ENCODE peak calls at places on chromosomes 2 and 18, in nine cellular contexts. T is dorsolateral prefrontal cortex, Q is GM12864, U is foreskin keratinocyte, R is AG04450, H is fibroblast of lung, Z is AG09309, P is fibroblast of pulmonary artery, E is SK-N-SH. N is an unnamed sample.

GRCh38 chr2:168773719-168774521 is 28.5 kb upstream of the NOSTRIN start:
- DNase-seq in T (peak), Q (no peak), U (peak), R (peak), H (peak), Z (peak), P (peak), E (peak), N (peak)

GRCh38 chr2:8549273-8549922 is 132.5 kb upstream of the ID2 start:
- DNase-seq in T (no peak), Q (no peak), U (no peak), R (no peak), H (no peak), Z (no peak), P (no peak), E (no peak), N (no peak)

GRCh38 chr18:51137051-51137729 is 60.3 kb downstream of the MEX3C start:
- DNase-seq in T (no peak), Q (no peak), U (no peak), R (no peak), H (no peak), Z (no peak), P (no peak), E (no peak), N (no peak)

GRCh38 chr2:98796775-98797544 is 66.0 kb upstream of the MGAT4A start:
- DNase-seq in T (no peak), Q (no peak), U (no peak), R (no peak), H (no peak), Z (no peak), P (peak), E (no peak), N (no peak)

GRCh38 chr18:78819926-78820834 is 159.4 kb upstream of the SALL3 start:
- DNase-seq in T (no peak), Q (no peak), U (no peak), R (no peak), H (no peak), Z (no peak), P (no peak), E (no peak), N (no peak)

GRCh38 chr2:42140501-42140900 is 28.7 kb upstream of the EML4 start:
- DNase-seq in T (no peak), Q (no peak), U (no peak), R (no peak), H (no peak), Z (no peak), P (no peak), E (no peak), N (no peak)

GRCh38 chr2:144516981-144517824 is 2.7 kb downstream of the ZEB2 start:
- DNase-seq in T (peak), Q (peak), U (peak), R (peak), H (peak), Z (peak), P (peak), E (peak), N (peak)

GRCh38 chr2:158395166-158395565 is 61.4 kb downstream of the CCDC148 start:
- DNase-seq in T (no peak), Q (no peak), U (peak), R (no peak), H (peak), Z (no peak), P (no peak), E (no peak), N (no peak)

GRCh38 chr2:11863103-11863502 is 116.7 kb downstream of the LPIN1 start:
- DNase-seq in T (no peak), Q (no peak), U (no peak), R (no peak), H (no peak), Z (no peak), P (no peak), E (no peak), N (no peak)

GRCh38 chr2:55898641-55899040 is 24.9 kb downstream of the EFEMP1 start:
- DNase-seq in T (no peak), Q (no peak), U (no peak), R (no peak), H (no peak), Z (no peak), P (no peak), E (no peak), N (no peak)

GRCh38 chr2:201886504-201886903 is 80.2 kb downstream of the CDK15 start:
- DNase-seq in T (no peak), Q (no peak), U (peak), R (no peak), H (peak), Z (peak), P (no peak), E (no peak), N (no peak)

GRCh38 chr2:37711831-37712230 is 40.4 kb upstream of the CDC42EP3 start:
- DNase-seq in T (no peak), Q (no peak), U (peak), R (no peak), H (peak), Z (peak), P (peak), E (no peak), N (no peak)

GRCh38 chr18:62832282-62832681 is 116.9 kb downstream of the PHLPP1 start:
- DNase-seq in T (no peak), Q (no peak), U (no peak), R (no peak), H (no peak), Z (no peak), P (no peak), E (peak), N (no peak)

GRCh38 chr18:8478166-8478967 is 130.9 kb upstream of the RAB12 start:
- DNase-seq in T (no peak), Q (peak), U (no peak), R (peak), H (peak), Z (no peak), P (peak), E (peak), N (peak)

GRCh38 chr2:76640905-76641304 is 881.3 kb downstream of the LRRTM4 start:
- DNase-seq in T (peak), Q (no peak), U (peak), R (no peak), H (no peak), Z (no peak), P (no peak), E (no peak), N (no peak)

GRCh38 chr18:67510831-67511230 is 5.7 kb downstream of the DSEL start:
- DNase-seq in T (no peak), Q (no peak), U (no peak), R (no peak), H (no peak), Z (no peak), P (no peak), E (peak), N (no peak)

GRCh38 chr2:120470041-120470716 is 124.2 kb downstream of the INHBB start:
- DNase-seq in T (no peak), Q (no peak), U (peak), R (peak), H (peak), Z (peak), P (peak), E (no peak), N (peak)

GRCh38 chr2:241850544-241851324 is 8.0 kb downstream of the PDCD1 start:
- DNase-seq in T (no peak), Q (no peak), U (no peak), R (no peak), H (no peak), Z (no peak), P (no peak), E (peak), N (peak)

GRCh38 chr2:238207006-238207405 is 3.5 kb upstream of the ILKAP start:
- DNase-seq in T (no peak), Q (no peak), U (no peak), R (no peak), H (no peak), Z (no peak), P (no peak), E (no peak), N (no peak)

GRCh38 chr18:53698907-53699306 is 525.6 kb downstream of the MBD2 start:
- DNase-seq in T (peak), Q (no peak), U (no peak), R (no peak), H (peak), Z (no peak), P (peak), E (peak), N (peak)

GRCh38 chr2:240136013-240136670 is at the start of gene COPS9:
- DNase-seq in T (peak), Q (peak), U (peak), R (peak), H (peak), Z (peak), P (peak), E (peak), N (peak)

GRCh38 chr2:4972472-4972871 is 719.7 kb upstream of the SOX11 start:
- DNase-seq in T (no peak), Q (no peak), U (no peak), R (no peak), H (no peak), Z (no peak), P (no peak), E (no peak), N (no peak)

GRCh38 chr18:63320690-63321265 is 1.2 kb upstream of the BCL2 start:
- DNase-seq in T (no peak), Q (no peak), U (no peak), R (no peak), H (peak), Z (no peak), P (no peak), E (peak), N (peak)

GRCh38 chr18:48715651-48716354 is 177.0 kb downstream of the CTIF start:
- DNase-seq in T (no peak), Q (no peak), U (no peak), R (no peak), H (no peak), Z (no peak), P (no peak), E (no peak), N (no peak)

GRCh38 chr2:189866296-189866695 is 82.0 kb downstream of the PMS1 start:
- DNase-seq in T (no peak), Q (no peak), U (no peak), R (no peak), H (peak), Z (no peak), P (no peak), E (no peak), N (no peak)

GRCh38 chr2:191696001-191696400 is 18.1 kb downstream of the NABP1 start:
- DNase-seq in T (no peak), Q (no peak), U (no peak), R (peak), H (peak), Z (peak), P (peak), E (no peak), N (no peak)

GRCh38 chr2:133331437-133331836 is 236.8 kb downstream of the NCKAP5 start:
- DNase-seq in T (no peak), Q (no peak), U (no peak), R (no peak), H (no peak), Z (no peak), P (no peak), E (no peak), N (no peak)

GRCh38 chr2:64462940-64463339 is 9.0 kb downstream of the LGALSL start:
- DNase-seq in T (no peak), Q (no peak), U (no peak), R (no peak), H (no peak), Z (peak), P (peak), E (no peak), N (no peak)

GRCh38 chr2:33581857-33582256 is 17.2 kb downstream of the FAM98A start:
- DNase-seq in T (no peak), Q (no peak), U (no peak), R (no peak), H (no peak), Z (no peak), P (no peak), E (no peak), N (no peak)

GRCh38 chr2:96090527-96090926 is 25.8 kb downstream of the ADRA2B start:
- DNase-seq in T (peak), Q (peak), U (no peak), R (no peak), H (peak), Z (no peak), P (no peak), E (no peak), N (no peak)

GRCh38 chr2:36616947-36617346 is 19.0 kb upstream of the FEZ2 start:
- DNase-seq in T (no peak), Q (no peak), U (no peak), R (no peak), H (no peak), Z (no peak), P (no peak), E (no peak), N (no peak)

GRCh38 chr2:47072018-47072691 is 83.0 kb downstream of the STPG4 start:
- DNase-seq in T (peak), Q (no peak), U (no peak), R (no peak), H (peak), Z (peak), P (peak), E (peak), N (peak)

GRCh38 chr2:20050712-20051517 is 513 bp downstream of the LAPTM4A start:
- DNase-seq in T (peak), Q (no peak), U (peak), R (no peak), H (peak), Z (no peak), P (peak), E (peak), N (peak)

GRCh38 chr18:12886498-12887126 is 2.6 kb upstream of the PTPN2 start:
- DNase-seq in T (no peak), Q (no peak), U (no peak), R (no peak), H (no peak), Z (no peak), P (peak), E (peak), N (no peak)
- TF ChIP-seq CTCF in T (no peak), Q (peak), U (peak), R (peak), H (peak), Z (peak), P (peak), E (peak), N (peak)

GRCh38 chr18:34224423-34225217 is at the start of gene NOL4:
- DNase-seq in T (peak), Q (no peak), U (no peak), R (no peak), H (peak), Z (no peak), P (no peak), E (peak), N (peak)

GRCh38 chr18:34222025-34222395 is 2.7 kb downstream of the NOL4 start:
- DNase-seq in T (peak), Q (no peak), U (no peak), R (no peak), H (no peak), Z (no peak), P (no peak), E (peak), N (peak)

GRCh38 chr18:34223893-34224422 is 755 bp downstream of the NOL4 start:
- DNase-seq in T (no peak), Q (no peak), U (no peak), R (no peak), H (no peak), Z (no peak), P (no peak), E (peak), N (no peak)

GRCh38 chr18:34222396-34223163 is 2.1 kb downstream of the NOL4 start:
- DNase-seq in T (no peak), Q (no peak), U (no peak), R (no peak), H (peak), Z (no peak), P (no peak), E (peak), N (peak)

GRCh38 chr18:34223164-34223892 is 1.4 kb downstream of the NOL4 start:
- DNase-seq in T (no peak), Q (no peak), U (no peak), R (no peak), H (no peak), Z (no peak), P (no peak), E (peak), N (peak)
- TF ChIP-seq CTCF in T (no peak), Q (no peak), U (no peak), R (no peak), H (no peak), Z (no peak), P (no peak), E (no peak), N (no peak)

GRCh38 chr2:170408461-170409163 is 230.7 kb downstream of the MYO3B start:
- DNase-seq in T (no peak), Q (no peak), U (no peak), R (no peak), H (no peak), Z (no peak), P (no peak), E (peak), N (no peak)
- TF ChIP-seq CTCF in T (no peak), Q (no peak), U (no peak), R (no peak), H (no peak), Z (no peak), P (no peak), E (no peak), N (no peak)

DNA sequence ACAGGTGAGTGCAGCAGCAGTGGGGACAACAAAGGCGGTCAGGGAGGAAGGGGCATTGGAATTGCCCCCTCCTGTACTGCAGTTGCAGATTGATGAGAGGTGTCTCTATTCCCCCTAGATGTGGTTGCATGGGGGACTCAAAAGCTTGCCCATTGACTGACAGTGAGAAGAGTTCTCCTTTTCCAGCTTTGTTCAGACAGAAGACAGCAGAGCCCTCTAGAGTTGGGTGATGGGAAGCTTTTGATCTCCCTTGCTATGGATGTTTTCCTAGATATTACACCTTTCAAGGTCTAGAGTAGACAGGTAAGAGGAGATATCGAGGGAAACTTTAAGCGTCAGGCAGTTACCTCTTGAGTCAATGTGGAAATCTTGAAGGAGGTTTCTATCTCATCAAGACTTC is 2.9 kb downstream of the PROKR1 start:
- DNase-seq in T (no peak), Q (no peak), U (no peak), R (no peak), H (no peak), Z (no peak), P (peak), E (no peak), N (no peak)
- TF ChIP-seq CTCF in T (no peak), Q (no peak), U (peak), R (no peak), H (no peak), Z (no peak), P (peak), E (no peak), N (no peak)

DNA sequence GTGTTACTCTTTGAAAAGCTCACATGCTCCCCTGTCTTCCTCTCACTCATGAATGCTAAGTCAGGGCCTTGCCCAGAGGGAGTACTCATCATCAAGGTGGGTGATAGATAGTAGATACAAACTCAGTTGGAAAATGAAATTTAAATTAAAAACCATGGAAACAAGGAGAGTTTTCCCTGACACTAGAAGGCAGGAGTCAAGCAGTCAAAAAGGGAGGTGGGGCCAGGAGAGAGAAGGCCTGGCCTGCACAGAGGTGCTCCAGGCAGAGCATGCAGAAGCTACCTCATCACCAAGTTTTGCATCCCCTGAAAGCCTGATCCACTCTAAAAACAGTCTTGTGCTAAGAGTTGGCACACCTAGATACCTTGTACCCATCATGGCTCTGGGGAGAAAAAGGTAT is 143.7 kb downstream of the MYO5B start:
- DNase-seq in T (no peak), Q (no peak), U (no peak), R (no peak), H (no peak), Z (no peak), P (peak), E (no peak), N (no peak)
- TF ChIP-seq CTCF in T (no peak), Q (no peak), U (peak), R (peak), H (no peak), Z (no peak), P (peak), E (peak), N (no peak)

N was measured in glutamatergic neuron.